ENCODE peak calls at places on chromosomes 16 and 17, in six cellular contexts. Q is hepatocyte, T is MM.1S, A is left ventricle myocardium inferior, G is Peyer's patch, N is SK-N-SH. S is an unnamed sample. For H3K9me3 and H3K4me1, the result is how much of the 10 kb centered on the place peaks cover.

GRCh38 chr16:49459953-49460735 is 86.5 kb downstream of the C16orf78 start:
- DNase-seq in T (no peak), Q (no peak), N (no peak), G (peak), A (no peak), S (no peak)

GRCh38 chr17:27743288-27743885 is 56.9 kb downstream of the NOS2 start:
- DNase-seq in N (no peak), T (no peak), G (no peak), Q (no peak), A (no peak), S (no peak)

GRCh38 chr17:66724581-66725341 is 110.2 kb upstream of the CACNG5 start:
- DNase-seq in T (no peak), A (peak), N (no peak), G (no peak), Q (peak), S (no peak)

GRCh38 chr17:63961355-63962207 is 11.1 kb downstream of the SCN4A start:
- DNase-seq in Q (peak), N (peak), G (peak), A (peak), T (peak), S (peak)

GRCh38 chr17:75288784-75289121 is 480 bp downstream of the SLC25A19 start:
- DNase-seq in T (peak), Q (no peak), G (no peak), A (no peak), N (no peak), S (no peak)

GRCh38 chr17:57672971-57673370 is 72.1 kb downstream of the CCDC182 start:
- DNase-seq in A (no peak), N (no peak), T (no peak), Q (no peak), G (no peak), S (no peak)

GRCh38 chr16:31356566-31357323 is 1.8 kb downstream of the ITGAX start:
- DNase-seq in T (no peak), A (no peak), N (peak), Q (no peak), G (peak), S (no peak)

GRCh38 chr16:24255446-24256352 is at the start of gene CACNG3:
- DNase-seq in N (peak), G (no peak), Q (peak), T (peak), A (peak), S (peak)

GRCh38 chr17:8698142-8699050 is 46.2 kb downstream of the CCDC42 start:
- DNase-seq in N (peak), G (peak), T (no peak), Q (peak), A (peak), S (no peak)

GRCh38 chr17:44733753-44734152 is 25.0 kb upstream of the ADAM11 start:
- DNase-seq in A (no peak), T (no peak), Q (peak), G (no peak), N (no peak), S (no peak)

GRCh38 chr17:49887086-49887743 is 39.3 kb upstream of the TAC4 start:
- DNase-seq in N (no peak), A (no peak), Q (peak), G (no peak), T (no peak), S (no peak)

GRCh38 chr17:59754547-59754946 is 47.1 kb downstream of the VMP1 start:
- DNase-seq in Q (peak), T (no peak), G (no peak), A (no peak), N (no peak), S (no peak)

GRCh38 chr17:1574697-1575471 is 12.3 kb upstream of the PITPNA start:
- DNase-seq in G (no peak), T (no peak), Q (peak), N (peak), A (no peak), S (no peak)

GRCh38 chr17:17603178-17603894 is 11.8 kb upstream of the PEMT start:
- DNase-seq in A (no peak), Q (no peak), N (no peak), T (no peak), G (no peak), S (no peak)

GRCh38 chr16:12459401-12459791 is 344.3 kb downstream of the CPPED1 start:
- DNase-seq in T (no peak), G (peak), N (no peak), A (peak), Q (no peak), S (peak)

GRCh38 chr17:8522577-8522976 is 86.9 kb downstream of the NDEL1 start:
- DNase-seq in G (no peak), N (no peak), A (no peak), Q (no peak), T (no peak), S (no peak)

GRCh38 chr16:28503470-28504259 is 3.0 kb downstream of the IL27 start:
- DNase-seq in Q (no peak), N (no peak), T (no peak), A (no peak), G (no peak), S (no peak)

GRCh38 chr17:305090-305976 is 47.3 kb downstream of the RPH3AL start:
- DNase-seq in T (no peak), A (no peak), Q (peak), N (no peak), G (no peak), S (no peak)

GRCh38 chr16:56257666-56258359 is 66.5 kb downstream of the GNAO1 start:
- DNase-seq in G (no peak), Q (no peak), N (peak), T (no peak), A (no peak), S (no peak)

GRCh38 chr16:13332713-13333255 is 431.4 kb downstream of the SHISA9 start:
- DNase-seq in N (no peak), Q (no peak), A (no peak), G (no peak), T (no peak), S (no peak)

GRCh38 chr17:63516910-63517824 is 6.0 kb upstream of the KCNH6 start:
- DNase-seq in N (no peak), G (peak), Q (no peak), A (no peak), T (no peak), S (no peak)

GRCh38 chr16:69309316-69309715 is 1.8 kb upstream of the VPS4A start:
- DNase-seq in G (peak), A (no peak), N (no peak), Q (no peak), T (no peak), S (no peak)

GRCh38 chr16:74078877-74079586 is 217.6 kb upstream of the PSMD7 start:
- DNase-seq in N (no peak), T (no peak), G (no peak), A (no peak), Q (no peak), S (no peak)

GRCh38 chr17:56319531-56319930 is 166.3 kb downstream of the ANKFN1 start:
- DNase-seq in N (peak), T (peak), G (no peak), A (no peak), Q (peak), S (no peak)

GRCh38 chr17:27239046-27239445 is 54.9 kb upstream of the WSB1 start:
- DNase-seq in N (no peak), T (no peak), G (peak), A (no peak), Q (no peak), S (no peak)

GRCh38 chr17:1710807-1711553 is 803 bp upstream of the TLCD2 start:
- DNase-seq in T (no peak), Q (peak), N (no peak), G (no peak), A (no peak), S (no peak)

GRCh38 chr16:81798311-81799137 is 19.4 kb downstream of the PLCG2 start:
- DNase-seq in A (no peak), G (peak), T (no peak), Q (no peak), N (no peak), S (no peak)

GRCh38 chr17:36611345-36612072 is 10.1 kb downstream of the MRM1 start:
- DNase-seq in G (no peak), N (no peak), Q (peak), A (no peak), T (no peak), S (no peak)

GRCh38 chr16:56643080-56643778 is 4.8 kb downstream of the MT1A start:
- DNase-seq in G (peak), N (no peak), Q (peak), T (peak), A (peak), S (peak)

GRCh38 chr16:60304078-60304477 is 1570.0 kb upstream of the GOT2 start:
- DNase-seq in A (no peak), T (no peak), G (no peak), Q (no peak), N (no peak), S (no peak)

GRCh38 chr16:67546761-67547422 is 15.4 kb upstream of the CTCF start:
- DNase-seq in G (peak), A (peak), Q (peak), T (peak), N (peak), S (peak)

GRCh38 chr17:66960623-66961022 is 3.9 kb upstream of the CACNG4 start:
- DNase-seq in A (no peak), T (no peak), G (no peak), N (no peak), Q (no peak), S (no peak)

GRCh38 chr17:44844390-44844830 is 3.3 kb upstream of the HIGD1B start:
- DNase-seq in N (no peak), T (no peak), Q (no peak), G (no peak), A (peak), S (no peak)

GRCh38 chr17:2683912-2684311 is 27.7 kb downstream of the CLUH start:
- DNase-seq in T (no peak), Q (peak), N (no peak), A (no peak), G (no peak), S (no peak)

GRCh38 chr17:76558210-76559095 is 18.6 kb downstream of the PRCD start:
- DNase-seq in N (peak), Q (no peak), A (no peak), T (peak), G (no peak), S (peak)

GRCh38 chr17:17819561-17819995 is 17.2 kb downstream of the SREBF1 start:
- DNase-seq in T (no peak), A (peak), Q (peak), G (peak), N (peak), S (peak)

GRCh38 chr16:11147033-11147848 is 108.8 kb downstream of the SOCS1 start:
- DNase-seq in A (no peak), Q (no peak), G (no peak), T (no peak), N (no peak), S (no peak)

DNA sequence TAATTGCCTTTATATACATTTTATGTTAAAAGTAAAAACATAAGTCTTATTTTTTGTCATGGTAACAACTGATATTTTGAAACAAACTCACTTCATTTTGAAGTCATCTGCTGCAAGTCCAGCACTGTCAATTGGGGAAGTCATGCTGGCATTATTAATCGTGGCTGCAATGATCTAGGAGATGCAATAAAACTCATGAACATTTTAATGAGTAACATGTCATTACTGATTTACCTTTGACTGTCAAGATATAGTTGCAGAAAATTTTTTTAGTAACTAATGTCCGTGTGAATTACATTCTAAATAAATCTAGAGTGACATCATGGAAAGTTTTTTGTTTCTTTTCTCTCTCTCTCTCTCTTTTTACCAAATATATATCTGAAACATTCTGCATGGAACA is 17.4 kb upstream of the KRT24 start:
- DNase-seq in A (no peak), Q (no peak), T (no peak), N (no peak), G (no peak), S (no peak)
- H3K9me3 ChIP-seq in A (under half), Q (under half), T (under half), N (under half), G (under half), S (under half)

GRCh38 chr17:38466346-38467315 is 38.4 kb downstream of the ARHGAP23 start:
- DNase-seq in A (peak), T (no peak), N (no peak), Q (no peak), G (no peak), S (no peak)

GRCh38 chr17:38465420-38466345 is 37.4 kb downstream of the ARHGAP23 start:
- DNase-seq in Q (no peak), N (peak), G (no peak), T (no peak), A (peak), S (no peak)

GRCh38 chr17:38463451-38463858 is 35.2 kb downstream of the ARHGAP23 start:
- DNase-seq in Q (no peak), A (peak), N (no peak), G (no peak), T (no peak), S (no peak)

GRCh38 chr17:38464251-38464722 is 36.0 kb downstream of the ARHGAP23 start:
- DNase-seq in T (no peak), G (no peak), Q (no peak), A (peak), N (peak), S (no peak)

DNA sequence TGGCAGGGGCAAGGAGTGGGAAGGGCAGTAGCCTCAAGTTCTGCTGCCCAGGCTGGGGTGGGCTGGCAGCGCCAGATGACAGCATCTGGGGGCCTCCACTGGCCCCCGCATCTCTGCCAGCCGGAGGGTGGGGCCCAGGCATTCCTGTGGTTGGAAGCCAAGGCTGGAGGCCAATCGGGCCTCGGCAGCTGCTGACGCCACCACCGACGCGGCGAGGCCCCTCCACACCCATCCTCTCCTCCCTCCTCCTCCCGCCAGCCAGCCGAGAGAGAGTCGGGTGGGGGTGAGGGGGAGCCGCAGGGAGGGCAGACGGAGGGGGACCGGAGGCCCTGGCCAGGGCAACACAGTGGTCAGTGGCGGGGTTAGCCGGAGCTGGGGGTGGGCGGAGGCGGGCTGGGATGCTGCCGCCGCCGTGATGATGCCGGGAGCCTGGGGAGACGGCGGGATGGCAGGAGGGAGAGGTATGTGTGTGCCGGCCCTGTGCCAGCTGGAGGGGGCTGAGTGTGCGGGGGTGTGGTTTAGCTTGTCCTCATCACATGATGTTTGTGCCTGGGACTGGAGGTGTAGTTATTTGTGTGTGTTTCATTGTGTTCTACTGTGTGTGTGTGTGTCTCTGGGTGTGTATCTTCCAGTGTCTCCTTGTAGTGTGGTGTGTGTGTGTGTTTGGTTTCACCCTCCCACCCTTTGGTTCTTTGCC is 36.6 kb downstream of the ARHGAP23 start:
- DNase-seq in Q (peak), T (no peak), A (peak), N (peak), G (peak), S (no peak)
- H3K4me1 ChIP-seq in Q (under half), T (under half), A (half or more), N (under half), G (under half), S (under half)

DNA sequence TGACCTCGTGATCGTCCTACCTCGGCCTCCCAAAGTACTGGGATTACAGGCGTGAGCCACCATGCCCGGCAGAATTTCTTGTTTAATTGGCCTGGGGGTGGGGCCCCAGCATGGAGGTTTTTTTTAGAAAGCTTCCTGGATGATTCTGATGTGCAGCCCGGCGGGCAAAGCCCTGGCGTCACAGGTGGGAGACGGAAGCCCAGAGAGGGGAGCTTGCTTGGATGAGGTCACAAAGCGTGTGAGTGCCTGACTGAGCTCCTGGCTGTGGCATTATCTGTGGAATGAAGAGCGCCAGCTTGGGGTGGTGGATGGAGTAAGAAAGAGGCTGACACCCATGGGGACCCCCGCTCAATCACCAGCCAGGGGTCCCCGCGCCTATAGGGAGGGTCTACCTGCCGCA is 4.1 kb downstream of the VASN start:
- DNase-seq in Q (no peak), N (no peak), A (no peak), G (no peak), T (no peak), S (no peak)
- H3K27ac ChIP-seq in Q (peak), N (peak), A (peak), G (peak), T (no peak), S (no peak)

DNA sequence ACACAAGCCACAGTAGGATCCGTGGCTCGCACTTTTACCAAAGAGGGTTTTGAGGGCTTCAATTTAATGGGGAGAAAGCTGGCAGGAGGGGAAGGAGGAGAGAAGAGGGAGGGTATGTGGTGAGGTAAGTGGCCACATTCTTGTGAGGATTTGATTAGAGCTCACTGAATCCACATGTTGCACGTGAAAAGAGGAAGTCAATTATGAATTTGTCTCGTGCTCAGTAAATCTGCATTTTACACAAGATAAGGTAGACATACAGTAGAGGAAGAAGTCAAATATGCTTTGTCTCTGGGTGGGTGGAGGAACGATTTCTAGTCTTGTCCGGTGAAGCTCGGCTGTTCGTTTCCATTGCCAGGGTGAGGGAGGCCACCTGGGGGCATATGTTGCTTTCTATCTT is 862 bp downstream of the ZNF232 start:
- DNase-seq in Q (peak), T (no peak), N (no peak), G (no peak), A (no peak), S (no peak)
- H3K9me3 ChIP-seq in Q (under half), T (under half), N (under half), G (under half), A (under half), S (under half)

DNA sequence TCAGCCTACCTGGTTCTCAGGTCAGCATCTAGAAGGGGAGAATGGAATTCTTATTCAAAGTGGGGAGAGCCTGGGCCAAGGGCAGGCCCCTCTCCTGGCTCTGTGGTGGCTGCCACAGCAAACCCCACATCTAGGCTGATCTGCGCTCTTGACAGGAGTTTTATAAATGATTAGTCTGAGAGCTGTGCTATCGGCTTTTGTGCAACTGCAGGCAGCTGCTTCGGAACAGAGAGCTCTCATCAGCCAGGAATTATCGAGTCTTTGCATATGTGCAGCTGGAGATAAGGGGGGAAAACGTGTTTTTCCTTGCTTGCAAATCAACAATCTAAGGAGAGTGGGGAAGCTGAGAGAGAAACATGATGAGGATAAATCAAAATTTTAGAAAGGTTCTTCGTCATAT is 91.7 kb downstream of the HS3ST3A1 start:
- DNase-seq in T (no peak), N (peak), A (no peak), Q (no peak), G (no peak), S (no peak)
- H3K4me1 ChIP-seq in T (under half), N (under half), A (under half), Q (under half), G (under half), S (under half)

DNA sequence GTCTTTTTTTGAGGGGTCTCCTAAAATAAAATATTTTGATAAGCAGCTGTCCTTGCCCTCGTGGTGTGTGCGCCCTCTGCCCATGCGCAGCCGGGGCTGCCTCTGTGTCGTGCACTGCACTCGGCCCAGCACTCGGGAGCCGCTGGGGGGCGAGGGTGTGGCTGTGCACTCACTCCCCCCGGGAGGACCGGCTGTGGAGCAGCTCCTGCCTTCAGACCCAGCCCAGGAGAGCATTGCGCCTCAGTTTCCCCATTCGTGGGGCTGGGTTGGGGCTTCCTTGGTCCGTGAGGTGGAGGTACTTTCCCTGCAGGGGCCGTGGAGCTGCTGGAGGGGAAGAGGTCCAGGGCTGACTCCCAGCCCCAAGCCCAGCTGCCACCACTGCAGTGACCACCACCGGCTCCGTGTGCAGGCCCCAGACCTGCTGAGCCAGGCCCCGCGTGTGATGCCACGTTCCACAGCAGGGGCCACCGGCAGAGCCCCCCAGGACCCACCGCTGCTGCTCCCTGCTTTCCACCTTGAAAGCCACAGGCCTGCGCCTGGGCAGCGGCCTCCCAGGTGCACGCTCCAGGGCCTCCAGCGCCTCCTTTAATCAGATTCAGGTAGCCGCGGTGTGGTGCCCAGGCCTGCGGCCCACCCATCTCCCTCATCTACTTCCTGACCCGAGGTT is 6.3 kb upstream of the IL17C start:
- DNase-seq in Q (no peak), N (no peak), G (no peak), T (no peak), A (no peak), S (no peak)
- H3K27ac ChIP-seq in Q (no peak), N (no peak), G (no peak), T (no peak), A (peak), S (peak)

S was measured in CD4-positive, CD25-positive, alpha-beta regulatory T cell.